ENCODE peak calls at places on chromosomes 16 and 17, in seven cellular contexts. N is A549, I is gastrocnemius medialis, U is uterus, E is body of pancreas, D is esophagus squamous epithelium, H is HCT116. L is an unnamed sample.

GRCh38 chr16:8733849-8734540 is 59.6 kb downstream of the ABAT start:
- DNase-seq in N (no peak), I (no peak), U (no peak), E (no peak), D (no peak), H (no peak), L (no peak)

GRCh38 chr16:1809281-1809801 is 15.8 kb upstream of the IGFALS start:
- DNase-seq in N (no peak), I (no peak), U (no peak), E (no peak), D (no peak), H (no peak), L (no peak)

GRCh38 chr16:67015317-67015731 is 13.6 kb upstream of the CBFB start:
- DNase-seq in N (no peak), I (peak; percentile 8), U (peak; percentile 7), E (no peak), D (no peak), H (peak; percentile 32), L (peak; percentile 76)

GRCh38 chr17:78374631-78375274 is 3.7 kb upstream of the PGS1 start:
- DNase-seq in N (no peak), I (no peak), U (no peak), E (no peak), D (no peak), H (no peak), L (no peak)

GRCh38 chr17:33334703-33335102 is 41.6 kb upstream of the ASIC2 start:
- DNase-seq in N (no peak), I (no peak), U (no peak), E (no peak), D (no peak), H (no peak), L (no peak)

GRCh38 chr16:86952769-86953168 is 364.4 kb downstream of the C16orf95 start:
- DNase-seq in N (no peak), I (no peak), U (no peak), E (no peak), D (no peak), H (no peak), L (no peak)

GRCh38 chr17:82876602-82877391 is 37.0 kb upstream of the ZNF750 start:
- DNase-seq in N (no peak), I (peak; percentile 93), U (peak; percentile 83), E (peak; percentile 81), D (no peak), H (peak; percentile 49), L (no peak)

GRCh38 chr16:88395669-88396584 is 13.2 kb downstream of the ZNF469 start:
- DNase-seq in N (no peak), I (no peak), U (no peak), E (no peak), D (no peak), H (no peak), L (no peak)

GRCh38 chr17:3812771-3813170 is 11.8 kb upstream of the ITGAE start:
- DNase-seq in N (no peak), I (no peak), U (no peak), E (no peak), D (no peak), H (no peak), L (no peak)

GRCh38 chr17:48037036-48037881 is at the start of gene COPZ2:
- DNase-seq in N (peak; percentile 85), I (peak; percentile 79), U (peak; percentile 63), E (peak; percentile 62), D (no peak), H (no peak), L (no peak)

GRCh38 chr17:28334176-28334575 is 1.1 kb downstream of the IFT20 start:
- DNase-seq in N (no peak), I (no peak), U (no peak), E (no peak), D (no peak), H (no peak), L (no peak)

GRCh38 chr17:5422505-5422904 is 2.5 kb downstream of the RPAIN start:
- DNase-seq in N (peak; percentile 50), I (no peak), U (no peak), E (no peak), D (no peak), H (peak; percentile 35), L (no peak)

GRCh38 chr17:2749058-2749783 is at the start of gene CCDC92B:
- DNase-seq in N (no peak), I (no peak), U (no peak), E (no peak), D (no peak), H (no peak), L (no peak)

GRCh38 chr17:58398574-58399266 is 18.6 kb downstream of the RNF43 start:
- DNase-seq in N (no peak), I (no peak), U (no peak), E (no peak), D (no peak), H (no peak), L (no peak)

GRCh38 chr16:54236761-54237160 is 49.8 kb downstream of the IRX3 start:
- DNase-seq in N (no peak), I (no peak), U (no peak), E (no peak), D (no peak), H (no peak), L (no peak)

GRCh38 chr17:17913695-17914332 is 58.4 kb downstream of the TOM1L2 start:
- DNase-seq in N (peak; percentile 97), I (peak; percentile 91), U (peak; percentile 90), E (no peak), D (no peak), H (peak; percentile 82), L (no peak)

GRCh38 chr17:74749262-74750038 is 1.0 kb downstream of the NHERF1 start:
- DNase-seq in N (no peak), I (no peak), U (no peak), E (peak; percentile 52), D (no peak), H (no peak), L (no peak)

GRCh38 chr17:47719411-47720152 is 13.5 kb upstream of the TBX21 start:
- DNase-seq in N (no peak), I (no peak), U (no peak), E (no peak), D (no peak), H (no peak), L (no peak)

GRCh38 chr16:47037746-47038458 is 64.4 kb upstream of the DNAJA2 start:
- DNase-seq in N (peak; percentile 89), I (peak; percentile 68), U (peak; percentile 86), E (peak; percentile 88), D (peak; percentile 47), H (peak; percentile 49), L (no peak)

GRCh38 chr16:9723136-9723535 is 459.1 kb downstream of the GRIN2A start:
- DNase-seq in N (no peak), I (no peak), U (no peak), E (no peak), D (no peak), H (no peak), L (no peak)

GRCh38 chr17:76467809-76468633 is 618 bp downstream of the AANAT start:
- DNase-seq in N (no peak), I (no peak), U (no peak), E (no peak), D (no peak), H (no peak), L (no peak)

GRCh38 chr16:81491522-81492188 is 47.0 kb downstream of the CMIP start:
- DNase-seq in N (no peak), I (no peak), U (no peak), E (no peak), D (no peak), H (no peak), L (no peak)

GRCh38 chr17:83096401-83097220 is 17.2 kb downstream of the METRNL start:
- DNase-seq in N (no peak), I (peak; percentile 69), U (no peak), E (peak; percentile 86), D (no peak), H (no peak), L (no peak)

GRCh38 chr16:66928702-66929388 is 3.5 kb upstream of the RRAD start:
- DNase-seq in N (no peak), I (peak; percentile 88), U (no peak), E (no peak), D (no peak), H (no peak), L (no peak)

DNA sequence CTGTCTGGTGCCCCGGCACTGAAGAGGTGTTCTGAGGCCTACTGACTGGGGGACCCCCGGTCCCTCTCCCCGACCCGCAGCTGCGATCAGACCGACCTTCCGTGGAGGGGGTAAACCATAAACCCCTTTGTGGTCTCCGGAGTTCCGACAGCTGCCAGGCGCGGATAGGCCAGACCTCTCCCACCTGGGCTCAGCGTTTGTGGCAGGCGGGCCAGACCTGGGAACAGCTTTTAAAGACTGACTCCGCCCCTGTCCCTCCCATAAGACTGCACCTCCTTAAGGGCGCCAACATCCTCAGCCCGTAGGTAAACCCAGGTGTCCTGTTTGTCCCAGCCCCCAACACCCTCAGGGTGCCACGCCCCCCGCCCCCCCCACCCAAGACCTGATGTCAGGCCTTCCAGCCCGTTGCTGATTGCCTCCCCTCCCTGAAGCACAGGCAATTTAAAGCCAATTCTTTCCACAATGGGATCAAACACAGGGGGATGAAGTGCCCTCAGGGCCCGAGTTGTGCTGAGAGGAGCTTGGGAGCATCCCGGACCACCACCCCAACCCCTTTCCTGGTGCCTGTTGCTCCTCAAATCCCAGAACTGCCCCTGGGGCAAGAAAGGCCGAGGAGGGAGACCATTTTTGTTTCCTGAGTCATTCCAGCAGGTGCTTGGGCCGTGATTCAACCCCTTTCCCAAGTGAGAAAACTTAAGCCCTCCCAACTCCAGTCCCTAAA is at the start of gene SOX15:
- DNase-seq in N (no peak), I (no peak), U (no peak), E (no peak), D (no peak), H (no peak), L (no peak)
- TF ChIP-seq POLR2A in N (no peak), I (no peak), U (no peak), E (no peak), D (peak; percentile 50), H (no peak), L (no peak)

DNA sequence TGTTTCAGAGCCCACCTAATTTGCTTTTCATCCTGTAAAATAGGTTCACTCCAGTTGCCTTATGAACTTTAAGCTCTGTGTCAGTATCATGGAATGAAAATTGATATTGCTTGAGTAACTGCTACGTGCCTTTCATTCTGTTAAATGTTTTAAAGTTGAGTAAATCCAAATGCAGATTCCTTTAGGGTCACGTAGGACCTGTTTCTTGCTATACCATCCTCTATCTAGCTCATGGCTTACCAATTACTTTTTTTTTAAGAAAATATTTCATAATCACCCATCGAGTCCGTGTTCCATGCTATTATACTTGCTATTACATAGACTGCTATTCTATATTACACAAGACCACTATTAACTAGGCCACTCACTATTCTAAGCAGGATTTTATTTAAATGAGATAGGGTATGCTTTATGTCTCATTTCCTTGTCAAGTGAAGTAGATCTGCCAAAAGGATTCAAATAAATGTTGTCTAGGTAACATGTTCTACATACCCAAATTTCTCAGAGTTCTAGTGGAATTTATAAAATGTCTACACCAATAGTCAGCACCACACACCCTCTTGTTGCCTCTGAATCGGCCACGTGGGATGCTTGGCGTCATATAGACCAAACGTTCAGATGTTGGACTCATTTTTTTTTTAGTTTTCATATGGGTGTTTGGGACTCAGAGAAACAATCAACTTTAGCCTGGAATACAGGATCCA is 11.9 kb downstream of the ANKFN1 start:
- DNase-seq in N (no peak), I (no peak), U (no peak), E (no peak), D (no peak), H (no peak), L (no peak)
- H3K27ac ChIP-seq in N (no peak overlapping the region), I (no peak overlapping the region), U (no peak overlapping the region), E (no peak overlapping the region), D (no peak overlapping the region), H (no peak overlapping the region), L (no peak overlapping the region)

GRCh38 chr17:7258731-7259554 is 3.3 kb downstream of the CLDN7 start:
- DNase-seq in N (no peak), I (no peak), U (no peak), E (peak; percentile 63), D (no peak), H (peak; percentile 62), L (no peak)
- TF ChIP-seq POLR2A in N (no peak), I (no peak), U (no peak), E (peak; percentile 65), D (no peak), H (peak; percentile 22), L (no peak)

GRCh38 chr16:30458561-30459394 is 13.1 kb upstream of the SEPHS2 start:
- DNase-seq in N (no peak), I (peak; percentile 28), U (no peak), E (no peak), D (no peak), H (no peak), L (no peak)
- H3K27ac ChIP-seq in N (no peak overlapping the region), I (no peak overlapping the region), U (no peak overlapping the region), E (no peak overlapping the region), D (no peak overlapping the region), H (no peak overlapping the region), L (no peak overlapping the region)

L was measured in vagina.